ENCODE peak calls at places on chromosomes 12 and 14, in six cellular contexts. T is stimulated activated CD4-positive, alpha-beta T cell treated with anti-CD3 and anti-CD28 coated beads, Interleukin-1b, Interleukin-23, amount 100 ng/mL, for 24 hours; W is NB4; M is NCI-H1105 treated with DMSO at 0.1 percent for 48 hours; J is activated naive CD4-positive, alpha-beta T cell treated with anti-CD3 and anti-CD28 coated beads for 36 hours; V is kidney tubule cell. U is an unnamed sample.

GRCh38 chr12:100166232-100166631 is 23.6 kb upstream of the BLTP3B start:
- DNase-seq in T (no peak), W (no peak), M (no peak), J (no peak), V (no peak), U (no peak)

GRCh38 chr14:102723650-102724049 is 53.6 kb upstream of the TRAF3 start:
- DNase-seq in T (no peak), W (no peak), M (no peak), J (no peak), V (no peak), U (no peak)

GRCh38 chr14:103558071-103558882 is 4.2 kb downstream of the BAG5 start:
- DNase-seq in T (no peak), W (no peak), M (no peak), J (no peak), V (peak; percentile 99), U (peak; percentile 62)

GRCh38 chr12:115335594-115335993 is 651.6 kb upstream of the TBX3 start:
- DNase-seq in T (no peak), W (no peak), M (no peak), J (no peak), V (no peak), U (no peak)

GRCh38 chr12:128510527-128510926 is 243.6 kb downstream of the TMEM132C start:
- DNase-seq in T (no peak), W (no peak), M (no peak), J (no peak), V (no peak), U (no peak)

GRCh38 chr14:72516936-72517408 is 376.9 kb downstream of the DPF3 start:
- DNase-seq in T (peak; percentile 49), W (peak; percentile 72), M (peak; percentile 55), J (peak; percentile 86), V (peak; percentile 78), U (peak; percentile 77)

GRCh38 chr12:112183141-112183581 is 57.8 kb downstream of the TRAFD1 start:
- DNase-seq in T (no peak), W (no peak), M (no peak), J (no peak), V (peak; percentile 50), U (peak; percentile 75)

GRCh38 chr12:108442077-108442476 is 73.0 kb upstream of the FICD start:
- DNase-seq in T (no peak), W (no peak), M (peak; percentile 64), J (no peak), V (no peak), U (no peak)

GRCh38 chr14:75645051-75645450 is 15.6 kb downstream of the ERG28 start:
- DNase-seq in T (no peak), W (no peak), M (no peak), J (no peak), V (no peak), U (no peak)

GRCh38 chr12:91804533-91804932 is 341.1 kb downstream of the BTG1 start:
- DNase-seq in T (no peak), W (no peak), M (no peak), J (no peak), V (peak; percentile 87), U (no peak)

GRCh38 chr12:94377599-94377998 is 82.1 kb downstream of the CEP83 start:
- DNase-seq in T (no peak), W (no peak), M (no peak), J (no peak), V (no peak), U (no peak)

GRCh38 chr14:81464253-81465001 is 64.3 kb upstream of the STON2 start:
- DNase-seq in T (peak; percentile 45), W (peak; percentile 60), M (peak; percentile 40), J (peak; percentile 75), V (peak; percentile 68), U (peak; percentile 39)

GRCh38 chr14:21071225-21072041 is 1.3 kb downstream of the ARHGEF40 start:
- DNase-seq in T (no peak), W (peak; percentile 99), M (peak; percentile 84), J (peak; percentile 84), V (peak; percentile 95), U (peak; percentile 98)

GRCh38 chr12:75960086-75960910 is 71.3 kb downstream of the PHLDA1 start:
- DNase-seq in T (no peak), W (no peak), M (peak; percentile 84), J (no peak), V (peak; percentile 80), U (no peak)

GRCh38 chr14:90781876-90782275 is 34.4 kb downstream of the TTC7B start:
- DNase-seq in T (no peak), W (no peak), M (no peak), J (no peak), V (no peak), U (no peak)

GRCh38 chr12:119910586-119910985 is 33.5 kb upstream of the CIT start:
- DNase-seq in T (no peak), W (no peak), M (no peak), J (no peak), V (no peak), U (no peak)

GRCh38 chr12:80154261-80154660 is 54.9 kb downstream of the OTOGL start:
- DNase-seq in T (no peak), W (no peak), M (no peak), J (no peak), V (no peak), U (peak; percentile 22)

GRCh38 chr14:102096569-102097188 is 9.8 kb upstream of the HSP90AA1 start:
- DNase-seq in T (peak; percentile 36), W (peak; percentile 73), M (peak; percentile 86), J (peak; percentile 83), V (peak; percentile 77), U (peak; percentile 66)

GRCh38 chr14:23704890-23705289 is 68.7 kb downstream of the DHRS2 start:
- DNase-seq in T (no peak), W (peak; percentile 21), M (no peak), J (no peak), V (peak; percentile 2), U (no peak)

GRCh38 chr12:108689314-108690190 is 41.8 kb downstream of the CORO1C start:
- DNase-seq in T (no peak), W (peak; percentile 83), M (no peak), J (peak; percentile 65), V (no peak), U (peak; percentile 73)

GRCh38 chr12:110513842-110514241 is 11.7 kb downstream of the RAD9B start:
- DNase-seq in T (no peak), W (no peak), M (no peak), J (no peak), V (no peak), U (no peak)

GRCh38 chr12:103799504-103800251 is 41.4 kb downstream of the NT5DC3 start:
- DNase-seq in T (no peak), W (peak; percentile 85), M (peak; percentile 92), J (no peak), V (peak; percentile 79), U (peak; percentile 72)

GRCh38 chr14:34660796-34661195 is 30.8 kb upstream of the SNX6 start:
- DNase-seq in T (no peak), W (no peak), M (no peak), J (no peak), V (no peak), U (no peak)

GRCh38 chr12:1662761-1663439 is 28.0 kb upstream of the ADIPOR2 start:
- DNase-seq in T (no peak), W (no peak), M (no peak), J (no peak), V (peak; percentile 43), U (peak; percentile 31)

GRCh38 chr12:99619389-99620158 is 28.0 kb upstream of the GARIN6 start:
- DNase-seq in T (no peak), W (peak; percentile 62), M (peak; percentile 22), J (no peak), V (peak; percentile 59), U (peak; percentile 40)

GRCh38 chr14:21923820-21924219 is 250.2 kb upstream of the OR4E1 start:
- DNase-seq in T (no peak), W (no peak), M (no peak), J (peak; percentile 47), V (no peak), U (no peak)

GRCh38 chr12:5887758-5888157 is 57.3 kb downstream of the ANO2 start:
- DNase-seq in T (no peak), W (no peak), M (no peak), J (no peak), V (no peak), U (no peak)

GRCh38 chr12:121512561-121512960 is 68.3 kb downstream of the KDM2B start:
- DNase-seq in T (no peak), W (no peak), M (no peak), J (no peak), V (no peak), U (no peak)

GRCh38 chr14:100012478-100012925 is 52.7 kb upstream of the EVL start:
- DNase-seq in T (no peak), W (no peak), M (no peak), J (no peak), V (no peak), U (peak; percentile 91)

GRCh38 chr12:49643961-49644619 is 20.7 kb downstream of the PRPF40B start:
- DNase-seq in T (no peak), W (no peak), M (no peak), J (no peak), V (no peak), U (no peak)

GRCh38 chr12:19307451-19307850 is 131.8 kb upstream of the AEBP2 start:
- DNase-seq in T (no peak), W (no peak), M (no peak), J (no peak), V (no peak), U (no peak)

GRCh38 chr12:122144885-122145284 is 29.1 kb downstream of the IL31 start:
- DNase-seq in T (no peak), W (no peak), M (no peak), J (no peak), V (no peak), U (no peak)

GRCh38 chr12:104672501-104673265 is 215.9 kb downstream of the CHST11 start:
- DNase-seq in T (no peak), W (peak; percentile 39), M (no peak), J (no peak), V (peak; percentile 98), U (peak; percentile 55)

GRCh38 chr12:5785601-5786000 is 159.5 kb downstream of the ANO2 start:
- DNase-seq in T (no peak), W (no peak), M (no peak), J (no peak), V (no peak), U (no peak)

GRCh38 chr14:91154851-91155625 is 41.2 kb downstream of the DGLUCY start:
- DNase-seq in T (no peak), W (peak; percentile 61), M (peak; percentile 96), J (peak; percentile 13), V (peak; percentile 93), U (peak; percentile 77)

U was measured in fibroblast of lung.